ENCODE peak calls at places on chromosomes 5 and 9, in eight cellular contexts. P is HCT116, F is endothelial cell of umbilical vein, E is K562, W is GM12878, N is GM23338, V is HepG2, K is H1. D is an unnamed sample.

GRCh38 chr5:177496111-177497010 is 1.0 kb downstream of the PDLIM7 start:
- DNase-seq in F (peak; percentile 87), N (peak; percentile 95), P (peak; percentile 44), K (no peak), E (peak; percentile 95), V (peak; percentile 85), W (no peak), D (no peak)

GRCh38 chr9:34454571-34455065 is 3.8 kb downstream of the FAM219A start:
- DNase-seq in W (no peak), N (peak; percentile 67), K (no peak), E (no peak), F (no peak), P (peak; percentile 39), V (no peak), D (no peak)

GRCh38 chr5:139648205-139649081 is at the start of gene CXXC5:
- DNase-seq in W (no peak), E (peak; percentile 91), N (peak; percentile 88), V (no peak), F (peak; percentile 72), K (no peak), P (no peak), D (no peak)

GRCh38 chr9:125442471-125442870 is 180.8 kb downstream of the GAPVD1 start:
- DNase-seq in F (no peak), P (no peak), K (no peak), V (no peak), E (no peak), N (no peak), W (no peak), D (no peak)

GRCh38 chr9:37715260-37715659 is 38.3 kb upstream of the TRMT10B start:
- DNase-seq in F (no peak), V (peak; percentile 3), N (no peak), W (no peak), P (no peak), E (no peak), K (no peak), D (no peak)

GRCh38 chr5:138960145-138960692 is 85.1 kb upstream of the LRRTM2 start:
- DNase-seq in E (no peak), K (no peak), W (no peak), F (no peak), V (no peak), N (no peak), P (no peak), D (no peak)

GRCh38 chr5:170642066-170642735 is 138.4 kb downstream of the KCNIP1 start:
- DNase-seq in F (no peak), N (no peak), E (no peak), P (no peak), K (no peak), W (no peak), V (no peak), D (no peak)

GRCh38 chr5:9196403-9197224 is 349.3 kb downstream of the SEMA5A start:
- DNase-seq in P (no peak), E (peak; percentile 17), F (no peak), V (no peak), W (no peak), N (no peak), K (no peak), D (no peak)

GRCh38 chr9:17402309-17402708 is 176.6 kb upstream of the SH3GL2 start:
- DNase-seq in N (peak; percentile 77), E (no peak), K (no peak), W (no peak), P (no peak), V (peak; percentile 19), F (peak; percentile 29), D (peak; percentile 45)

GRCh38 chr9:13651969-13652663 is 372.6 kb upstream of the MPDZ start:
- DNase-seq in K (no peak), V (no peak), E (no peak), N (no peak), W (no peak), F (no peak), P (no peak), D (no peak)

GRCh38 chr5:42881416-42882109 is 69.9 kb upstream of the SELENOP start:
- DNase-seq in N (no peak), F (no peak), K (no peak), E (no peak), P (no peak), W (no peak), V (no peak), D (no peak)

DNA sequence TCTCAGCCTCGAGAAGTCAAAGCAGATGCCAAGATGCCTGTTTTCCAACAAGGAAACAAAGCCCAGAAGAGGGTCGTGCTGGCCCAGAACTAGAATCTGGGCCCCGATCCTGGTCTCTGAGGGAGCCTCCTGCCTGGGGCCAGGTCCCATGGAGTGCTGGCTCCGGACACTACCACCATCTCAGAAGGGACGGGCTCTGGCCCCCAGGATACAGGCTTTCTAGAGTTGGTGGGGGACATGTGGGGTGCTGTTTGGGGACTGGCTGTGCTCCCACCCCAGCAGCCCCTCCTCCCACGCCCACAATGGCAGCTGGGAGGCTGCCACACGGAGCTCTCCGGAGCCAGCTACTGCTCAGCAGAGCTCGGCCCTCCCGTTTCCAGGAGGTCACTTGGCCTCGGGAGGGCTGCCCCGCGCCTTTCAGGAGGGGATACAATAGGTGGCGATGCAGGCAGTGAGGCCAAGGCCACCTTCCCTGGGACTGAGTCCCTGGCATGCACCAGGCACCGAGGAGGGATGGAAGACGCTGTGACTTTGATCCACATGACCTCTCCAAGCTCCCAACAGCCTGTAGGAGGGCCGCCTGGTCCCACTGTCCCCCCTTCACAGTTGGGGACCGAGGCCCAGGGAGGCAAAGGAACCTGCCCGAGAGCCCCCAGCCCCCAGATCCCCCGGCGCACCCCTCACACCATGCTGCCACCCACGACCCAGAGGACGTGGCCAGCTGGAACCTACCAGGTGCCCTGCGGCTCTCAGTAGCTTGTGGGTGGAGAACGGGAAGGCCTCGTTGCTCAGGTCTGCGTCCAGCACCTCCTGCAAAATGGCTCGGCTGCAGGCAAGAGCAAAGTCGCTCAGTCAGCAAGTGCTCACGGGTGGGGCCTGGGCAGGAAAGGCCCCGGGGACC is 48.5 kb downstream of the DBH start:
- DNase-seq in N (no peak), W (no peak), F (no peak), K (no peak), V (no peak), E (no peak), P (no peak), D (no peak)
- H3K27ac ChIP-seq in N (no peak overlapping the region), W (no peak overlapping the region), F (no peak overlapping the region), K (no peak overlapping the region), V (no peak overlapping the region), E (no peak overlapping the region), P (no peak overlapping the region), D (no peak overlapping the region)

GRCh38 chr9:32340401-32340800 is 44.0 kb upstream of the ACO1 start:
- DNase-seq in F (no peak), E (no peak), K (no peak), N (no peak), P (no peak), V (no peak), W (no peak), D (no peak)

GRCh38 chr9:32344551-32345182 is 39.8 kb upstream of the ACO1 start:
- DNase-seq in K (peak; percentile 43), P (no peak), E (no peak), V (no peak), W (no peak), F (peak; percentile 24), N (peak; percentile 92), D (no peak)

GRCh38 chr9:32335127-32335526 is 49.3 kb upstream of the ACO1 start:
- DNase-seq in K (no peak), E (no peak), N (no peak), P (no peak), V (no peak), W (no peak), F (no peak), D (no peak)

GRCh38 chr9:32334112-32334511 is 50.3 kb upstream of the ACO1 start:
- DNase-seq in P (no peak), K (no peak), F (no peak), E (no peak), N (no peak), W (no peak), V (no peak), D (no peak)

DNA sequence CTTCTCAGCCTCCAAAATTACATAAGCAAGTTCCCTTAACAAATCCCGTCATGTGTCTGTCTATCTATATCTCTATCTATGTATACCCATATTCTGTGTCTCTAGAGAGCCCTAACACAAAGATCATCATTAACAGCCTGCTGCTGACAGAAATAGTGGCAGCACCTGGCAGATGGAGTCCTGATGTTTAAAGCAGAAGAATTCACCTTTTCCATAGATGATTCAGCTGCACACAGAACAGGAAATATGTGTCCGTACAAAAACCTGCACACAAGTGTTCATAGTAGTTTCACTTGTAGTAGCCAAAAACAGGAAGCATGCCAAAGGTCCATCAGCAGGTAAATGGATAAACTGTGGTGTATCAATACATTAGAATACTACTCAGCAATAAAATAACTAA is 45.0 kb upstream of the ACO1 start:
- DNase-seq in N (no peak), F (no peak), V (no peak), P (no peak), E (no peak), W (peak; percentile 12), K (no peak), D (no peak)
- TF ChIP-seq POLR2AphosphoS5 in N (no peak), F (no peak), V (no peak), P (no peak), E (no peak), W (no peak), K (no peak), D (no peak)

GRCh38 chr5:117010574-117010973 is 436.0 kb upstream of the SEMA6A start:
- DNase-seq in F (no peak), P (no peak), N (no peak), W (no peak), E (no peak), K (no peak), V (no peak), D (no peak)
- TF ChIP-seq EZH2 in F (no peak), P (no peak), N (no peak), W (no peak), E (no peak), K (no peak), V (no peak), D (no peak)

DNA sequence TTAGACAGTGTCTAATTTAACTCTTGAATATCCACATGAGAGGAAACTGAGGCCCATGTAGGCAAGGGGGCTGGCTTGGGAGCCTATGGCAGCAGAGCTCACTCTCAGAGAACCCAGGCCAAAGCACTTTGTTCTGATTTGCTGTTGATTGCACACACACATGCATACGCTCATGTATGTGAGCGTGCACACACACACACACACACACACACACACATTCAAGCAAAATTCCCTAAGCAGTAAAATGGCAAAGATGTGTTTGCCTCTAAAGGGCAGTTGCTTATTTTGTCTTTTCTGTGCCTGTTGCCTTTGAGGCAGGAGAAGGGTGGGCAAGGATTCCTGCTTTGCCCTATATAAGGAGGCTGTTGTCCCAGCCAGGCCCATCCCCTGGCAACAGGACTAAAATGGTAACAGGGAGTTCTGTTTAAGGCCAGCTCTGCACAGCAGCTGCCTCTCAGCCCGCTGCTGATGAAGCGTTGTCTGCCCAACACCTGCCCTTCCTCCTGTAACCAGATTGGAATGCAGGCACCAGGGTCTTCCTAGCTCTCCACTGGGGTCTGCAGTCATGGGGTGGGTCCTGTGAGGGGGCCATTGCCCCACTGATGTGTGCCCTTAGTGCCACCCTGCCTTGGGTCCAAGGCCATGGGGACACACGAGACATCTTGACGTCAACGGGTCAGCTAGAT is 64.4 kb downstream of the PPARGC1B start:
- DNase-seq in V (no peak), K (no peak), N (no peak), E (no peak), P (no peak), F (no peak), W (no peak), D (no peak)
- H3K27ac ChIP-seq in V (no peak overlapping the region), K (no peak overlapping the region), N (no peak overlapping the region), E (no peak overlapping the region), P (no peak overlapping the region), F (no peak overlapping the region), W (no peak overlapping the region), D (no peak overlapping the region)

GRCh38 chr9:136982232-136983051 is at the start of gene LCNL1:
- DNase-seq in E (no peak), N (no peak), F (no peak), W (no peak), V (no peak), P (no peak), K (no peak), D (no peak)
- TF ChIP-seq POLR2AphosphoS5 in E (no peak), N (no peak), F (no peak), W (no peak), V (no peak), P (no peak), K (no peak), D (no peak)